ENCODE peak calls at places on chromosomes 11 and 22, in seven cellular contexts. One of them, this sample, is unnamed.

GRCh38 chr11:128629516-128630106 is 42.3 kb upstream of the ETS1 start:
- DNase-seq in dorsolateral prefrontal cortex: no peak
- DNase-seq in SK-N-SH: no peak
- DNase-seq in HFFc6: no peak
- DNase-seq in GM06990: no peak
- DNase-seq in lower lobe of right lung: no peak
- DNase-seq in AG20443: no peak
- DNase-seq in this sample: no peak

GRCh38 chr11:35649984-35650383 is 12.6 kb upstream of the TRIM44 start:
- DNase-seq in SK-N-SH: no peak
- DNase-seq in HFFc6: peak
- DNase-seq in AG20443: peak
- DNase-seq in lower lobe of right lung: no peak
- DNase-seq in dorsolateral prefrontal cortex: no peak
- DNase-seq in GM06990: no peak
- DNase-seq in this sample: no peak

GRCh38 chr11:45027312-45027711 is 76.6 kb upstream of the TP53I11 start:
- DNase-seq in AG20443: no peak
- DNase-seq in HFFc6: no peak
- DNase-seq in lower lobe of right lung: no peak
- DNase-seq in SK-N-SH: no peak
- DNase-seq in GM06990: no peak
- DNase-seq in dorsolateral prefrontal cortex: no peak
- DNase-seq in this sample: no peak

GRCh38 chr11:111344032-111344431 is 35.0 kb downstream of the POU2AF1 start:
- DNase-seq in HFFc6: peak
- DNase-seq in AG20443: peak
- DNase-seq in SK-N-SH: no peak
- DNase-seq in GM06990: no peak
- DNase-seq in dorsolateral prefrontal cortex: no peak
- DNase-seq in lower lobe of right lung: peak
- DNase-seq in this sample: no peak

GRCh38 chr22:31240011-31240410 is 27.9 kb downstream of the LIMK2 start:
- DNase-seq in GM06990: no peak
- DNase-seq in dorsolateral prefrontal cortex: no peak
- DNase-seq in HFFc6: no peak
- DNase-seq in lower lobe of right lung: no peak
- DNase-seq in AG20443: no peak
- DNase-seq in SK-N-SH: no peak
- DNase-seq in this sample: no peak

GRCh38 chr11:65491614-65492386 is 7.0 kb upstream of the MALAT1 start:
- DNase-seq in SK-N-SH: no peak
- DNase-seq in HFFc6: peak
- DNase-seq in AG20443: peak
- DNase-seq in GM06990: peak
- DNase-seq in dorsolateral prefrontal cortex: peak
- DNase-seq in lower lobe of right lung: peak
- DNase-seq in this sample: no peak

GRCh38 chr11:7686761-7687160 is 13.5 kb upstream of the CYB5R2 start:
- DNase-seq in SK-N-SH: no peak
- DNase-seq in lower lobe of right lung: no peak
- DNase-seq in AG20443: no peak
- DNase-seq in dorsolateral prefrontal cortex: no peak
- DNase-seq in GM06990: no peak
- DNase-seq in HFFc6: no peak
- DNase-seq in this sample: no peak

GRCh38 chr22:45019861-45020655 is 10.3 kb upstream of the PHF21B start:
- DNase-seq in SK-N-SH: no peak
- DNase-seq in GM06990: no peak
- DNase-seq in dorsolateral prefrontal cortex: no peak
- DNase-seq in AG20443: no peak
- DNase-seq in lower lobe of right lung: no peak
- DNase-seq in HFFc6: no peak
- DNase-seq in this sample: no peak

GRCh38 chr11:3959015-3959917 is 103.8 kb downstream of the STIM1 start:
- DNase-seq in HFFc6: peak
- DNase-seq in SK-N-SH: no peak
- DNase-seq in dorsolateral prefrontal cortex: no peak
- DNase-seq in AG20443: peak
- DNase-seq in lower lobe of right lung: no peak
- DNase-seq in GM06990: no peak
- DNase-seq in this sample: no peak

GRCh38 chr11:92227954-92228935 is 3.6 kb downstream of the FAT3 start:
- DNase-seq in dorsolateral prefrontal cortex: no peak
- DNase-seq in AG20443: peak
- DNase-seq in GM06990: no peak
- DNase-seq in SK-N-SH: peak
- DNase-seq in HFFc6: no peak
- DNase-seq in lower lobe of right lung: no peak
- DNase-seq in this sample: peak

GRCh38 chr11:115498354-115498753 is 5.9 kb downstream of the CADM1 start:
- DNase-seq in dorsolateral prefrontal cortex: no peak
- DNase-seq in SK-N-SH: no peak
- DNase-seq in lower lobe of right lung: no peak
- DNase-seq in HFFc6: no peak
- DNase-seq in AG20443: no peak
- DNase-seq in GM06990: no peak
- DNase-seq in this sample: no peak

GRCh38 chr11:86341382-86341781 is 33.3 kb upstream of the CCDC81 start:
- DNase-seq in SK-N-SH: no peak
- DNase-seq in GM06990: no peak
- DNase-seq in HFFc6: no peak
- DNase-seq in lower lobe of right lung: no peak
- DNase-seq in AG20443: no peak
- DNase-seq in dorsolateral prefrontal cortex: no peak
- DNase-seq in this sample: no peak

GRCh38 chr11:93166194-93166593 is 31.6 kb downstream of the SLC36A4 start:
- DNase-seq in GM06990: no peak
- DNase-seq in dorsolateral prefrontal cortex: no peak
- DNase-seq in AG20443: no peak
- DNase-seq in lower lobe of right lung: no peak
- DNase-seq in HFFc6: no peak
- DNase-seq in SK-N-SH: no peak
- DNase-seq in this sample: no peak

GRCh38 chr11:72410956-72411355 is 23.4 kb downstream of the CLPB start:
- DNase-seq in lower lobe of right lung: no peak
- DNase-seq in HFFc6: no peak
- DNase-seq in SK-N-SH: no peak
- DNase-seq in AG20443: no peak
- DNase-seq in GM06990: no peak
- DNase-seq in dorsolateral prefrontal cortex: no peak
- DNase-seq in this sample: no peak

GRCh38 chr11:100687630-100688395 is 725 bp downstream of the ARHGAP42 start:
- DNase-seq in AG20443: peak
- DNase-seq in lower lobe of right lung: peak
- DNase-seq in dorsolateral prefrontal cortex: no peak
- DNase-seq in HFFc6: peak
- DNase-seq in GM06990: peak
- DNase-seq in SK-N-SH: peak
- DNase-seq in this sample: peak

GRCh38 chr11:1953489-1954284 is 6.6 kb downstream of the MRPL23 start:
- DNase-seq in GM06990: no peak
- DNase-seq in SK-N-SH: no peak
- DNase-seq in AG20443: no peak
- DNase-seq in lower lobe of right lung: peak
- DNase-seq in HFFc6: no peak
- DNase-seq in dorsolateral prefrontal cortex: peak
- DNase-seq in this sample: no peak